ENCODE peak calls at places on chromosomes 11 and 22, in nine cellular contexts. T is germinal center; G is dorsolateral prefrontal cortex; V is kidney epithelial cell; A is NCI-H460; Q is GM10248; Z is T-helper 17 cell; N is activated CD4-positive, alpha-beta T cell treated with anti-CD3 and anti-CD28 coated beads, Interleukin-2, amount 50 U/mL, for 1 hour; J is GM19239. I is an unnamed sample.

GRCh38 chr11:131370090-131370751 is at the start of gene NTM:
- DNase-seq in T (no peak), G (peak), V (no peak), A (peak), Q (no peak), Z (no peak), N (no peak), J (no peak), I (no peak)

GRCh38 chr11:123853038-123853437 is 32.4 kb downstream of the TMEM225 start:
- DNase-seq in T (no peak), G (no peak), V (no peak), A (no peak), Q (no peak), Z (no peak), N (no peak), J (no peak), I (no peak)

GRCh38 chr11:33835143-33835878 is 56.6 kb downstream of the LMO2 start:
- DNase-seq in T (no peak), G (no peak), V (peak), A (peak), Q (no peak), Z (no peak), N (no peak), J (no peak), I (no peak)

GRCh38 chr22:44026630-44027511 is 2.8 kb downstream of the PARVB start:
- DNase-seq in T (peak), G (peak), V (no peak), A (no peak), Q (peak), Z (peak), N (peak), J (peak), I (peak)

GRCh38 chr22:49040754-49041467 is 786.8 kb downstream of the BRD1 start:
- DNase-seq in T (no peak), G (no peak), V (no peak), A (no peak), Q (no peak), Z (no peak), N (no peak), J (no peak), I (no peak)

GRCh38 chr22:33328789-33329296 is 270.7 kb upstream of the SYN3 start:
- DNase-seq in T (no peak), G (no peak), V (peak), A (no peak), Q (no peak), Z (no peak), N (no peak), J (no peak), I (no peak)

GRCh38 chr22:38228873-38229740 is 27.3 kb downstream of the MAFF start:
- DNase-seq in T (no peak), G (no peak), V (no peak), A (no peak), Q (no peak), Z (no peak), N (peak), J (no peak), I (no peak)

GRCh38 chr11:74019860-74020259 is 11.0 kb upstream of the UCP3 start:
- DNase-seq in T (no peak), G (peak), V (no peak), A (no peak), Q (no peak), Z (no peak), N (no peak), J (no peak), I (no peak)

GRCh38 chr11:85766801-85767200 is 44.1 kb downstream of the SYTL2 start:
- DNase-seq in T (no peak), G (no peak), V (no peak), A (no peak), Q (no peak), Z (no peak), N (no peak), J (no peak), I (no peak)

GRCh38 chr11:476416-476815 is 26.3 kb downstream of the PTDSS2 start:
- DNase-seq in T (no peak), G (no peak), V (no peak), A (no peak), Q (no peak), Z (no peak), N (no peak), J (no peak), I (no peak)

GRCh38 chr11:123561046-123561781 is 93.2 kb downstream of the SCN3B start:
- DNase-seq in T (no peak), G (peak), V (no peak), A (no peak), Q (no peak), Z (no peak), N (no peak), J (no peak), I (no peak)

GRCh38 chr11:46719048-46719542 is at the start of gene F2:
- DNase-seq in T (no peak), G (no peak), V (no peak), A (no peak), Q (no peak), Z (no peak), N (no peak), J (no peak), I (no peak)

GRCh38 chr11:72750086-72750485 is 2.1 kb downstream of the ARAP1 start:
- DNase-seq in T (no peak), G (peak), V (no peak), A (no peak), Q (no peak), Z (no peak), N (no peak), J (no peak), I (no peak)

GRCh38 chr11:132904566-132904965 is 627.7 kb downstream of the OPCML start:
- DNase-seq in T (no peak), G (no peak), V (no peak), A (no peak), Q (no peak), Z (no peak), N (no peak), J (no peak), I (no peak)

GRCh38 chr22:43745783-43746356 is 66.2 kb downstream of the EFCAB6 start:
- DNase-seq in T (no peak), G (no peak), V (no peak), A (no peak), Q (no peak), Z (no peak), N (no peak), J (no peak), I (no peak)

GRCh38 chr11:44944853-44945235 is 5.8 kb downstream of the TP53I11 start:
- DNase-seq in T (no peak), G (no peak), V (no peak), A (no peak), Q (no peak), Z (no peak), N (no peak), J (no peak), I (no peak)

GRCh38 chr11:8260202-8260996 is 3.3 kb downstream of the LMO1 start:
- DNase-seq in T (no peak), G (no peak), V (no peak), A (no peak), Q (no peak), Z (no peak), N (no peak), J (no peak), I (no peak)

I was measured in GM20000.